ENCODE peak calls at places on chromosomes 2 and 18, in six cellular contexts. F is CD4-positive, alpha-beta memory T cell; V is GM23248; W is aorta; A is adipocyte; J is spleen. Z is an unnamed sample. For H3K4me1, the result is how much of the 10 kb centered on the place peaks cover.

GRCh38 chr2:239186958-239187357 is 213.9 kb downstream of the HDAC4 start:
- DNase-seq in W (peak), A (no peak), V (no peak), F (no peak), J (no peak), Z (no peak)

GRCh38 chr2:120625865-120626560 is 109.7 kb upstream of the GLI2 start:
- DNase-seq in F (no peak), J (peak), W (peak), V (no peak), A (no peak), Z (no peak)

GRCh38 chr2:64784168-64785061 is 130.7 kb upstream of the SERTAD2 start:
- DNase-seq in F (no peak), V (no peak), W (no peak), A (no peak), J (peak), Z (no peak)

GRCh38 chr2:97774425-97774824 is 61.0 kb downstream of the ZAP70 start:
- DNase-seq in W (no peak), F (no peak), V (peak), J (no peak), A (no peak), Z (peak)

GRCh38 chr2:45922577-45922988 is 271.1 kb downstream of the PRKCE start:
- DNase-seq in V (no peak), W (no peak), F (no peak), J (no peak), A (no peak), Z (no peak)

GRCh38 chr2:64797881-64798590 is 144.3 kb upstream of the SERTAD2 start:
- DNase-seq in J (no peak), V (no peak), W (no peak), A (peak), F (no peak), Z (peak)

GRCh38 chr18:40553029-40553428 is 1402.0 kb upstream of the PIK3C3 start:
- DNase-seq in W (no peak), F (no peak), A (no peak), V (no peak), J (no peak), Z (no peak)

GRCh38 chr2:241351640-241352031 is 4.4 kb upstream of the FARP2 start:
- DNase-seq in V (no peak), A (no peak), F (no peak), J (no peak), W (no peak), Z (no peak)

GRCh38 chr2:10835052-10835970 is 22.7 kb upstream of the PDIA6 start:
- DNase-seq in V (peak), A (peak), W (peak), F (peak), J (peak), Z (peak)

GRCh38 chr2:32748158-32748557 is 120.3 kb downstream of the TTC27 start:
- DNase-seq in W (no peak), J (no peak), A (no peak), F (no peak), V (no peak), Z (no peak)

GRCh38 chr2:216897561-216898203 is 37.8 kb upstream of the TNP1 start:
- DNase-seq in F (no peak), W (no peak), A (no peak), J (no peak), V (no peak), Z (no peak)

GRCh38 chr18:51195086-51195601 is 2.3 kb downstream of the MEX3C start:
- DNase-seq in F (no peak), A (peak), W (no peak), V (peak), J (no peak), Z (no peak)

GRCh38 chr2:231339318-231339717 is 56.2 kb upstream of the B3GNT7 start:
- DNase-seq in F (no peak), V (no peak), A (no peak), J (no peak), W (no peak), Z (no peak)

GRCh38 chr2:232532406-232532805 is 6.4 kb downstream of the CHRND start:
- DNase-seq in J (peak), F (no peak), V (no peak), A (no peak), W (peak), Z (no peak)

GRCh38 chr2:168119519-168120141 is 127.8 kb downstream of the STK39 start:
- DNase-seq in F (peak), A (peak), W (no peak), V (peak), J (no peak), Z (peak)

GRCh38 chr2:219119422-219120043 is 41.1 kb downstream of the NHEJ1 start:
- DNase-seq in J (peak), V (peak), A (peak), F (peak), W (peak), Z (peak)

GRCh38 chr2:176491172-176491904 is 222.1 kb downstream of the MTX2 start:
- DNase-seq in J (no peak), V (peak), A (peak), F (no peak), W (no peak), Z (no peak)

GRCh38 chr2:176492583-176492982 is 223.3 kb downstream of the MTX2 start:
- DNase-seq in W (no peak), V (no peak), A (no peak), F (no peak), J (no peak), Z (no peak)

GRCh38 chr2:176494949-176495353 is 225.7 kb downstream of the MTX2 start:
- DNase-seq in F (no peak), A (no peak), J (no peak), W (no peak), V (peak), Z (no peak)

GRCh38 chr2:176493909-176494308 is 224.7 kb downstream of the MTX2 start:
- DNase-seq in V (no peak), F (no peak), A (no peak), J (no peak), W (no peak), Z (no peak)

DNA sequence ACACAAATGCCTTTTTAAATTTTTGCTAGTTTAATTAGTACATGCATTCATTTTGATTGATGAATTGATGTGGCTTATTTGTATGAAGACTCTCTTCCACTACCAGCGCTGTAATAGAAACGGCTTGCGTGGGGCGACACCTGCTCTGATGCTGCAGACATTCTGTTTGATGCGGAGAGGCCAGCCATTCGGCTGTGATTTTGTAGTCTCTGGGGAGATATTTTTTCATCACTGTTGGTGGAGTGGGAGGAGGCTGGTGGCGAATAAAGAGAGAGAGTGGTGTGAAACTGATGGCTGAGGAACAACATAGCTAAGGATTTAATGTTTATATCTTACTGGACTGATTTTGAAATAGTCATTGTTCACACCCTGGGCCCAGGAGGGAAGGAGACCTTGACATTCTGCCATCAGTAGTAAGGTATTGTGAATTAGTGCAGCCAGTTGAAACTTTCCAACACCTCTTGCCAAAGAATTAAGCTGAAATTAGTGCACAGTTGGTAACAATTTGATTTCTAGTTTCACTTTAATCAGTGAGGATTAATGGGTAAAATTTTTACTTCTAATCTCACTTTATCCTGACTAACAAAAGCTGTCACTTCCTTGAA is 224.1 kb downstream of the MTX2 start:
- DNase-seq in W (no peak), J (no peak), A (no peak), F (no peak), V (no peak), Z (no peak)
- H3K4me1 ChIP-seq in W (under half), J (under half), A (half or more), F (under half), V (under half), Z (under half)

GRCh38 chr18:23243178-23243577 is 107.9 kb downstream of the CABLES1 start:
- DNase-seq in F (no peak), V (no peak), A (no peak), W (no peak), J (no peak), Z (no peak)
- H3K4me1 ChIP-seq in F (under half), V (under half), A (under half), W (under half), J (under half), Z (under half)

GRCh38 chr2:20612835-20613341 is 38.0 kb downstream of the HS1BP3 start:
- DNase-seq in F (no peak), J (peak), A (no peak), V (no peak), W (no peak), Z (peak)

GRCh38 chr2:20613342-20613916 is 37.5 kb downstream of the HS1BP3 start:
- DNase-seq in J (peak), F (no peak), V (no peak), W (peak), A (no peak), Z (no peak)

GRCh38 chr2:20609995-20610357 is 40.9 kb downstream of the HS1BP3 start:
- DNase-seq in A (no peak), W (no peak), J (peak), F (no peak), V (no peak), Z (no peak)

GRCh38 chr2:20611077-20611843 is 39.6 kb downstream of the HS1BP3 start:
- DNase-seq in J (peak), A (no peak), F (no peak), W (peak), V (no peak), Z (peak)

DNA sequence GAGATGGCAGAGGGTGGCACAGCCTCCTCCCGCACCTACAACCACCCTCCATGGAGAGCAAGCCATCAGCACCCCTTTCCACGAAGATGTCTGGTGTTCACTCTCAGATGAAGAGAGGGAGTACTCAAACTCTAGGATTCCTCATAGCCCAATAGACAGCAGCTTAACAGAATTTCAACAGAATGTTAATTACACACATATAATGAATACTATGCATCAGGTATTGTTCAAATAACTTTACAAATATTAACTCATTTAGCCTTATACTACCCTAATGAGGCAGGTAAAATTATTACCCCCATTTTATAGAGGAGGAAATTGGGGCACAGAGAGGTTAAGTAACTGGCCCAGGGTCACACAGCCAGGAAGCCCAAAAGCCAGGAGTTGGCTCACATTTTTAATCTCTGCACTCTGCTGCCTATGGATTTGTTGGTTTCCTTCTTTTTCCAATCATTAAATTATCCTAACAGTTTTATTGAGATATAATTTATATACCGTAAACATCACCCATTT is 39.0 kb downstream of the HS1BP3 start:
- DNase-seq in F (no peak), J (no peak), W (no peak), V (no peak), A (no peak), Z (no peak)
- H3K4me1 ChIP-seq in F (under half), J (half or more), W (under half), V (under half), A (half or more), Z (under half)

DNA sequence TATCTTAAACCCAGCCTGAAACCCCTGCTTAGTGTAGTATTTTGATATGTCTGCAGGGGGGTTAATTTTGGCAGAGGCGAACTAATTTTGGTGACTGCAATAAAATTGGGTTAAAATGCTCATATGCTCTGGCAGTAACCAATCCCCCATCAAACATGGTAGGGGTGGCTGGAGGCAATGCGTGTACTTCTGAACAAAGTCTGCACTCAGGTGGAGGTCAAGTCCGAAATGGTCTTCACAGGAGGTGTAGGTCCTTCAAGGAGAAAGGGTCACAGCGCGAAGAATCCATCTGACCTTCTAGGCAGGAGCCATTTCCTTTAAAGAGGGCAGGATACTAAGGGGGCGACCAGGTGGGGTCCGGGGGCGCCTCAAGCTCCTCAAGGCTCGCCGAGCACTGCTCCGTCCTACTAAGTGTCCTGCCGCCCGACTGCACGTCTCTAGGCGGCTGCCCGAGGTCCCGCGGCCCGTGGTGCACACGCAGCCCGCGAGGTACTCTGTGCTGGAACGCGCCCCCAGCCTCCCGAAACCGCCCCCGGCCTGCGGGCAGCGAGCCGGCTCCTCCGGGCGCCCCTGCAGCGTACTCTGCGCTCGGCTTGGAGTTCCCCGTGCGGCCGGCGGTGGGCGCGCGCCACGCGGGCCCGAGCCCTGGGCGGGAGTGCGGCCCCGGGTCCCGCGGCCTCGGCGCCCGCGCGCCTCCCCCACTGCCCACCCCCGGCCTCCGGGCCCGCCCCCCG is 1.7 kb upstream of the LDLRAD4 start:
- DNase-seq in V (peak), F (peak), J (no peak), A (peak), W (peak), Z (peak)
- H3K4me1 ChIP-seq in V (under half), F (under half), J (half or more), A (under half), W (under half), Z (under half)

GRCh38 chr2:207150294-207150693 is 15.5 kb downstream of the KLF7 start:
- DNase-seq in V (no peak), F (no peak), A (no peak), W (no peak), J (no peak), Z (no peak)
- H3K4me1 ChIP-seq in V (half or more), F (under half), A (half or more), W (under half), J (half or more), Z (half or more)